ENCODE peak calls at places on chromosomes 2 and 18, in eight cellular contexts. L, D, Q, T, H, I, V and M are unnamed samples. For H3K9me3, the result is how much of the 10 kb centered on the place peaks cover.

GRCh38 chr2:204738721-204739120 is 193.4 kb downstream of the PARD3B start:
- DNase-seq in I (no peak), L (no peak), T (no peak), D (no peak), H (no peak), V (no peak), Q (no peak), M (no peak)

GRCh38 chr2:196172976-196173375 is 1.6 kb upstream of the STK17B start:
- DNase-seq in V (no peak), Q (no peak), I (no peak), H (no peak), L (no peak), D (no peak), T (no peak), M (no peak)

GRCh38 chr2:12507295-12507694 is 209.4 kb upstream of the TRIB2 start:
- DNase-seq in H (no peak), V (no peak), I (peak), D (no peak), L (peak), Q (no peak), T (no peak), M (peak)

GRCh38 chr2:151664520-151664919 is 69.8 kb downstream of the NEB start:
- DNase-seq in Q (no peak), L (no peak), H (no peak), I (no peak), V (no peak), D (no peak), T (no peak), M (no peak)

GRCh38 chr18:47829831-47830230 is 100.6 kb downstream of the SMAD2 start:
- DNase-seq in I (no peak), V (no peak), D (no peak), T (no peak), Q (no peak), H (no peak), L (peak), M (no peak)

GRCh38 chr18:67694787-67695186 is 178.3 kb upstream of the DSEL start:
- DNase-seq in L (peak), I (no peak), D (no peak), V (no peak), Q (no peak), T (no peak), H (no peak), M (no peak)

GRCh38 chr2:32064021-32064678 is 794 bp downstream of the SPAST start:
- DNase-seq in Q (peak), H (no peak), I (no peak), V (peak), T (no peak), D (no peak), L (peak), M (no peak)

GRCh38 chr2:26344581-26345283 is 1.2 kb upstream of the SELENOI start:
- DNase-seq in Q (no peak), I (peak), V (peak), L (peak), T (no peak), H (no peak), D (no peak), M (peak)

GRCh38 chr2:148876190-148876588 is 1.2 kb downstream of the KIF5C start:
- DNase-seq in L (no peak), Q (peak), I (peak), H (no peak), V (peak), D (no peak), T (no peak), M (peak)

GRCh38 chr2:206023183-206023582 is 62.8 kb downstream of the INO80D start:
- DNase-seq in T (no peak), V (no peak), D (no peak), H (no peak), Q (no peak), I (no peak), L (no peak), M (no peak)

GRCh38 chr2:30714811-30715709 is 92.2 kb downstream of the CAPN13 start:
- DNase-seq in D (no peak), Q (no peak), I (no peak), V (peak), T (no peak), H (no peak), L (no peak), M (no peak)

GRCh38 chr2:161954103-161954502 is 119.9 kb downstream of the DPP4 start:
- DNase-seq in V (no peak), I (no peak), T (no peak), H (no peak), L (no peak), D (no peak), Q (no peak), M (no peak)

GRCh38 chr2:5409925-5410360 is 282.2 kb upstream of the SOX11 start:
- DNase-seq in H (no peak), V (no peak), T (no peak), Q (peak), I (peak), D (no peak), L (no peak), M (no peak)

GRCh38 chr2:160375802-160376469 is 117.7 kb downstream of the RBMS1 start:
- DNase-seq in V (no peak), I (no peak), D (no peak), Q (no peak), H (no peak), L (peak), T (no peak), M (no peak)

GRCh38 chr2:101307503-101307902 is 998 bp downstream of the RNF149 start:
- DNase-seq in V (no peak), D (no peak), L (no peak), I (no peak), T (no peak), H (no peak), Q (no peak), M (no peak)

GRCh38 chr18:7577706-7578105 is 10.6 kb downstream of the PTPRM start:
- DNase-seq in L (peak), V (peak), I (no peak), Q (peak), H (no peak), T (no peak), D (no peak), M (peak)

GRCh38 chr2:142315353-142315752 is 184.5 kb upstream of the LRP1B start:
- DNase-seq in T (no peak), V (no peak), I (no peak), L (peak), H (no peak), D (no peak), Q (no peak), M (no peak)

GRCh38 chr2:20455076-20455587 is 8.3 kb downstream of the RHOB start:
- DNase-seq in L (no peak), D (no peak), I (no peak), T (no peak), Q (no peak), V (no peak), H (peak), M (no peak)

GRCh38 chr2:36333350-36334012 is 22.1 kb upstream of the CRIM1 start:
- DNase-seq in I (no peak), D (no peak), Q (peak), H (no peak), T (no peak), L (no peak), V (no peak), M (no peak)

GRCh38 chr2:118121101-118121500 is 32.8 kb downstream of the INSIG2 start:
- DNase-seq in D (no peak), V (no peak), I (no peak), Q (no peak), L (no peak), H (no peak), T (no peak), M (no peak)

GRCh38 chr2:95008311-95008710 is 17.2 kb upstream of the MAL start:
- DNase-seq in L (no peak), T (no peak), H (no peak), I (no peak), D (no peak), Q (no peak), V (no peak), M (no peak)

GRCh38 chr2:220143336-220143735 is 515.9 kb downstream of the SLC4A3 start:
- DNase-seq in Q (no peak), L (peak), I (no peak), T (no peak), H (no peak), V (no peak), D (no peak), M (no peak)

GRCh38 chr2:28600176-28600575 is 104.3 kb downstream of the PLB1 start:
- DNase-seq in D (no peak), T (no peak), I (no peak), Q (no peak), V (no peak), L (no peak), H (no peak), M (peak)

GRCh38 chr2:85288244-85288725 is 39.5 kb downstream of the TGOLN2 start:
- DNase-seq in I (no peak), V (no peak), L (peak), D (no peak), T (no peak), Q (no peak), H (no peak), M (peak)

GRCh38 chr2:256094-256493 is 7.7 kb downstream of the SH3YL1 start:
- DNase-seq in V (no peak), D (no peak), Q (no peak), T (no peak), L (no peak), I (no peak), H (no peak), M (no peak)
- H3K9me3 ChIP-seq in V (under half), D (under half), Q (under half), T (under half), L (under half), I (under half), H (under half), M (under half)

DNA sequence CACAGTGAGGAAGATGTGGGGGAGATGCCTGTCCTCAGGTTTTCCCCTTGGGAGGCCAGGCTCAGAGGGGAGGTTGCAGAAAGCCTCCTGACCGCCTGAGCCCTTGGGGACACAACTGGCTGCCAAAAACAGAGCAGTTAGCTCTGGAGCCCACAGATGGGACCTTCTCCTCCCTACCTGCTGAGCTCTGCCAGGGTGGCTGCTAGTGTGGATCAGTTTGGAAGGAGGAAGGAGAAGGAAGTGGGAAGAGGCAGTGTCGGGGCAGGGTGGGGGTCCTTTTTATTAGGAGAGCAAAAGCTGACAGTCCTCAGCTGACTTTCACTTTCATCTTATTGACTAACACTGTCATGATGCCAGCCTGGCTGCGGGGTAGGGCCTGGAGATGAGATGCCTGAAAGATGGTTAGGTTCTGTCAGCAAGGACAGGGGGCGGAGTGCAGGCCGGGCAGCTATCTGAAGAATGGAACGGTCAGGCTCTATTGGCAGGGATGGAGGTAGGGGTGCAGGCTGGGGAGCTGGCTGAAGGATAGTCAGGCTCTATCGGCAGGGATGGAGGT is 188.5 kb upstream of the HDAC4 start:
- DNase-seq in T (peak), Q (no peak), V (no peak), I (no peak), L (no peak), D (no peak), H (no peak), M (peak)
- H3K9me3 ChIP-seq in T (under half), Q (under half), V (under half), I (under half), L (under half), D (under half), H (under half), M (under half)

DNA sequence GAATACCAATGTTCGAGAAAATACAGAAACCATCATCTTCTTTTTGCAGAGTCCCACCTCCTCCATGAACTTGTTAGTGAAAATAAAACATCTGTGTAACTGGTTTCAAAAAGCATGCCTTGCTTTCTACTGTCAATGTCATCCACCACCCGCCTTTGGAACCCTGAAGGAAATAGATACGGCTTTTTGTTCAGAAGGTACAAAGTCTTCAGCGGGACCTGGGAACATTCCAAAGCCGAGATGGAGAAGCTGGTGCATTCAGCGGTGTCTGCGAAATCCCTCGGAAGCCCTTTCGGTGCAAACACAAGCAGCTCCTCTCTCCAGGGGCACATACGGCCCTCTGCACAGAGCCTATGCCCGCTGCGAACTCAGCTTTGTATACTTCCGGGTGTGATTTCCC is 555.8 kb upstream of the SALL3 start:
- DNase-seq in I (no peak), L (no peak), Q (no peak), D (no peak), H (no peak), V (no peak), T (no peak), M (no peak)
- H3K9me3 ChIP-seq in I (under half), L (under half), Q (under half), D (under half), H (under half), V (under half), T (under half), M (under half)

GRCh38 chr2:226181909-226182308 is 617.7 kb downstream of the IRS1 start:
- DNase-seq in L (no peak), T (no peak), V (no peak), Q (no peak), I (no peak), D (no peak), H (no peak), M (no peak)
- H3K9me3 ChIP-seq in L (under half), T (under half), V (under half), Q (under half), I (under half), D (under half), H (under half), M (under half)

GRCh38 chr2:16391986-16392385 is 273.6 kb downstream of the CYRIA start:
- DNase-seq in D (no peak), Q (no peak), L (no peak), I (peak), H (no peak), T (no peak), V (no peak), M (no peak)
- H3K9me3 ChIP-seq in D (under half), Q (under half), L (under half), I (under half), H (under half), T (under half), V (under half), M (under half)

DNA sequence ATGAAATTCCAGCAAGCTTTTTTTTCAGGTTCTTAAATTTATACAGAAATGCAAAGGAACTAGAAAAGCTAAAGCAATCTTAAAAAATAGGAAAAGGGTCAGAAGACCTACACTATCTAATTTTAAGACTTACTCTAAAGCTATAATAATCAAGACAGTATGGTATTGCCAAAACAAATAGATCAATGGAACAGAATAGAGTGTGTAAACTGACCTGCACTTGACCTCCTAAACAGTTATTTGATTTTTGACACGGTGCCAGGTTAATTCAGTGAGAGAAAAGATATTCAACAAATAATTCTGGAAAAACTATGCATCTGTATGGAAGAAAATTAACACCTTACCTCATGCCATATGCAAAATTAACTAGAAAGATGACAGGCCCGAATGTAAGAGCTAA is 73.6 kb downstream of the OLA1 start:
- DNase-seq in I (no peak), L (no peak), D (no peak), T (no peak), H (no peak), Q (no peak), V (no peak), M (no peak)
- H3K9me3 ChIP-seq in I (under half), L (under half), D (under half), T (under half), H (under half), Q (under half), V (under half), M (under half)

GRCh38 chr18:71625691-71626090 is 918.5 kb downstream of the CBLN2 start:
- DNase-seq in L (no peak), I (no peak), T (no peak), Q (no peak), V (no peak), H (no peak), D (no peak), M (no peak)

GRCh38 chr18:71630686-71631085 is 913.5 kb downstream of the CBLN2 start:
- DNase-seq in H (no peak), L (peak), V (no peak), D (no peak), T (no peak), Q (no peak), I (no peak), M (no peak)
- H3K9me3 ChIP-seq in H (under half), L (under half), V (under half), D (under half), T (under half), Q (under half), I (under half), M (under half)

DNA sequence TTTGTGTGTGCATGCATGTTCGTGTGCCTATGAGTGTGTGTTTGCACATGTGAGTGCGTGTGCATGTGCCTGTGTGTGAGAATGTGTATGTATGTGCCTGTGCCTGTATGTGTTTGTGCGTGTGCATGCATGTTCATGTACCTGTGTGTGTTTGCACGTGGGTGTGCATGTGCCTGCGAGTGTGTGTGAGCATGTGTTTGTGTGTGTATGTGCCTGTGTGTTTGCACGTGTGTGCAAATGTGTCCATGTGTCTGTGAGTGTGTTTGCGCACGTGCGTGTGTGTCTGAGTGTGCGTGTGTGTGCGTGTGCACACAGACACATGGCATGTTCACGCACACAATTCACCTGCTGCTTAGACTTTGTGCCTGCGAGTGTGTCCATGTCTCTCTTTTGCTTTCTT is 853.5 kb upstream of the SALL3 start:
- DNase-seq in V (no peak), I (no peak), Q (no peak), T (no peak), L (no peak), H (peak), D (no peak), M (no peak)
- H3K9me3 ChIP-seq in V (under half), I (under half), Q (under half), T (under half), L (under half), H (under half), D (under half), M (under half)

DNA sequence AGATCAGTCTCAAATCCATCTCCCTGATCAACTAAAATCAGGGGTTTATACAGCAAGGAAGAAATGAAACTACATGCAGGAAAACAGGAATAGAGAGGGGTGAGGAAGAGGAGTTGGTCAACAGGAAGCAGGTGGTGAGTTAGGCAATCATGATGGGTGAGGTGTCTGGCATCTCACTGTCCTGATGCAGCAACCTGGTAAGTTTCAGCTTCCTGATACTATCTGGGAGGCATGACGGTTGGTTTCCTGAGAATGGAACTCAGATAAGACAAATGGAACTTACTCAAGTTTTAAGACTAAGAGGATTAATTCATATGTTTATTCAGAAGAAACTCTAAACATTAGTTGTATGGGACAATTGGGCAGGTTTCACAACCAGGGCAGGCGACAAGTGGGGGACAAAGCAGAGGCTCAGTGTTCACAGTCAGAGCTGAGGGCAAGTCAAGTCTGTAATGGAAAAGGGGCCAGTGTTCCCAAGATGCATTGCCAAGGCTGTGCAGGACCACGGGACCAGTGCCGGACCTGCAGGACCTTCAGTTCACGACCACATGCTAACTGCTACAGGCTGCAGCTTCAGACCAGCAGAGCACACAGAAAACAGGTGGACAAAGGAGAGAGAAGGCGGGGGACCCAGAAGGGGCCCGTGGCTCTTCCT is 17.7 kb upstream of the GALM start:
- DNase-seq in D (no peak), H (peak), L (no peak), Q (no peak), T (no peak), V (no peak), I (no peak), M (peak)
- H3K9me3 ChIP-seq in D (under half), H (under half), L (under half), Q (under half), T (under half), V (under half), I (under half), M (under half)

GRCh38 chr18:80050797-80051196 is 16.6 kb downstream of the RBFA start:
- DNase-seq in D (no peak), Q (no peak), H (no peak), L (no peak), V (no peak), T (no peak), I (no peak), M (peak)
- H3K9me3 ChIP-seq in D (under half), Q (under half), H (half or more), L (under half), V (half or more), T (under half), I (under half), M (under half)